ENCODE peak calls at places on chromosomes 4 and X, in five cellular contexts. H is breast epithelium, R is Peyer's patch, Z is pancreas, L is GM23338. M is an unnamed sample.

GRCh38 chr4:168574581-168575295 is 77.9 kb downstream of the PALLD start:
- DNase-seq in H (no peak), R (no peak), Z (no peak), L (no peak), M (no peak)

GRCh38 chr4:100935090-100935489 is 412.2 kb downstream of the PPP3CA start:
- DNase-seq in H (no peak), R (no peak), Z (no peak), L (peak; percentile 14), M (no peak)

GRCh38 chrX:41265615-41266014 is 68.3 kb upstream of the DDX3X start:
- DNase-seq in H (no peak), R (peak; percentile 53), Z (no peak), L (no peak), M (no peak)

GRCh38 chr4:142656178-142656577 is 189.9 kb downstream of the INPP4B start:
- DNase-seq in H (no peak), R (no peak), Z (no peak), L (peak; percentile 54), M (peak; percentile 58)

GRCh38 chrX:74492720-74493201 is 71.5 kb downstream of the SLC16A2 start:
- DNase-seq in H (no peak), R (no peak), Z (no peak), L (peak; percentile 66), M (peak; percentile 85)

GRCh38 chr4:137543198-137543597 is 10.9 kb upstream of the PCDH18 start:
- DNase-seq in H (no peak), R (no peak), Z (no peak), L (peak; percentile 87), M (peak; percentile 78)

GRCh38 chr4:7898385-7898784 is 41.3 kb downstream of the AFAP1 start:
- DNase-seq in H (no peak), R (no peak), Z (no peak), L (no peak), M (no peak)

GRCh38 chr4:100738388-100739165 is 220.8 kb upstream of the EMCN start:
- DNase-seq in H (no peak), R (peak; percentile 68), Z (no peak), L (no peak), M (no peak)

GRCh38 chrX:30965751-30966150 is 76.7 kb upstream of the TAB3 start:
- DNase-seq in H (no peak), R (no peak), Z (no peak), L (no peak), M (no peak)

GRCh38 chrX:8868906-8869305 is 67.7 kb upstream of the FAM9A start:
- DNase-seq in H (no peak), R (no peak), Z (no peak), L (no peak), M (no peak)

GRCh38 chr4:158870282-158871049 is 101.6 kb downstream of the FNIP2 start:
- DNase-seq in H (no peak), R (no peak), Z (no peak), L (peak; percentile 72), M (peak; percentile 84)

GRCh38 chr4:174669278-174669677 is 147.0 kb upstream of the HPGD start:
- DNase-seq in H (no peak), R (no peak), Z (no peak), L (no peak), M (no peak)

GRCh38 chrX:140507982-140508305 is 3.1 kb upstream of the SOX3 start:
- DNase-seq in H (no peak), R (no peak), Z (peak; percentile 44), L (peak; percentile 90), M (peak; percentile 93)

GRCh38 chr4:90318208-90318607 is 191.0 kb downstream of the CCSER1 start:
- DNase-seq in H (no peak), R (no peak), Z (no peak), L (no peak), M (no peak)

GRCh38 chr4:76709454-76709853 is 188.5 kb downstream of the SOWAHB start:
- DNase-seq in H (no peak), R (no peak), Z (no peak), L (no peak), M (no peak)

GRCh38 chr4:52076731-52077130 is 25.6 kb downstream of the SPATA18 start:
- DNase-seq in H (no peak), R (no peak), Z (peak; percentile 48), L (peak; percentile 86), M (peak; percentile 90)

GRCh38 chrX:21374163-21374993 is at the start of gene CNKSR2:
- DNase-seq in H (peak; percentile 48), R (peak; percentile 71), Z (peak; percentile 79), L (peak; percentile 74), M (peak; percentile 93)

GRCh38 chrX:42797646-42798045 is 19.7 kb upstream of the PPP1R2C start:
- DNase-seq in H (no peak), R (no peak), Z (no peak), L (no peak), M (no peak)

GRCh38 chr4:42915484-42915883 is 23.0 kb downstream of the GRXCR1 start:
- DNase-seq in H (no peak), R (no peak), Z (no peak), L (no peak), M (no peak)

GRCh38 chr4:184168406-184169019 is 49.2 kb downstream of the ENPP6 start:
- DNase-seq in H (peak; percentile 63), R (peak; percentile 81), Z (peak; percentile 86), L (peak; percentile 86), M (peak; percentile 95)

GRCh38 chrX:48021026-48021900 is 14.5 kb downstream of the SPACA5 start:
- DNase-seq in H (no peak), R (peak; percentile 83), Z (no peak), L (peak; percentile 71), M (peak; percentile 88)

GRCh38 chr4:185921583-185922555 is 109.9 kb upstream of the SORBS2 start:
- DNase-seq in H (no peak), R (no peak), Z (no peak), L (no peak), M (no peak)

GRCh38 chrX:10109695-10110094 is 47.1 kb upstream of the CLCN4 start:
- DNase-seq in H (no peak), R (peak; percentile 64), Z (no peak), L (no peak), M (no peak)

GRCh38 chrX:55142206-55142918 is 53.5 kb downstream of the PAGE2 start:
- DNase-seq in H (no peak), R (no peak), Z (no peak), L (no peak), M (no peak)

GRCh38 chrX:35890699-35891098 is 28.8 kb upstream of the CFAP47 start:
- DNase-seq in H (no peak), R (peak; percentile 50), Z (no peak), L (peak; percentile 71), M (peak; percentile 68)

GRCh38 chrX:27815209-27815608 is 7.4 kb downstream of the MAGEB10 start:
- DNase-seq in H (no peak), R (no peak), Z (no peak), L (no peak), M (no peak)

GRCh38 chr4:77104405-77105292 is 28.9 kb upstream of the CCNI start:
- DNase-seq in H (peak; percentile 95), R (peak; percentile 69), Z (peak; percentile 86), L (no peak), M (no peak)

GRCh38 chrX:41518127-41518840 is 71.1 kb downstream of the NYX start:
- DNase-seq in H (no peak), R (no peak), Z (no peak), L (no peak), M (no peak)

GRCh38 chrX:103839404-103839803 is 7.3 kb upstream of the RAB9B start:
- DNase-seq in H (no peak), R (no peak), Z (no peak), L (no peak), M (no peak)

GRCh38 chr4:173281001-173281400 is 53.2 kb downstream of the HMGB2 start:
- DNase-seq in H (no peak), R (no peak), Z (no peak), L (no peak), M (no peak)
- H3K36me3 ChIP-seq in H (no peaks in the 10 kb centered on the region), R (no peaks in the 10 kb centered on the region), Z (no peaks in the 10 kb centered on the region), L (peaks cover 23% of the 10 kb centered on the region), M (no peaks in the 10 kb centered on the region)

GRCh38 chr4:86033171-86033570 is 326.7 kb downstream of the MAPK10 start:
- DNase-seq in H (no peak), R (no peak), Z (no peak), L (no peak), M (no peak)
- H3K27ac ChIP-seq in H (peak overlapping the region; percentile 88), R (peak overlapping the region; percentile 12), Z (peak overlapping the region; percentile 42), L (no peak overlapping the region), M (no peak overlapping the region)

GRCh38 chr4:54265366-54265765 is 36.3 kb downstream of the PDGFRA start:
- DNase-seq in H (no peak), R (no peak), Z (no peak), L (no peak), M (no peak)
- H3K36me3 ChIP-seq in H (no peaks in the 10 kb centered on the region), R (no peaks in the 10 kb centered on the region), Z (no peaks in the 10 kb centered on the region), L (no peaks in the 10 kb centered on the region), M (peaks cover 10% of the 10 kb centered on the region)

DNA sequence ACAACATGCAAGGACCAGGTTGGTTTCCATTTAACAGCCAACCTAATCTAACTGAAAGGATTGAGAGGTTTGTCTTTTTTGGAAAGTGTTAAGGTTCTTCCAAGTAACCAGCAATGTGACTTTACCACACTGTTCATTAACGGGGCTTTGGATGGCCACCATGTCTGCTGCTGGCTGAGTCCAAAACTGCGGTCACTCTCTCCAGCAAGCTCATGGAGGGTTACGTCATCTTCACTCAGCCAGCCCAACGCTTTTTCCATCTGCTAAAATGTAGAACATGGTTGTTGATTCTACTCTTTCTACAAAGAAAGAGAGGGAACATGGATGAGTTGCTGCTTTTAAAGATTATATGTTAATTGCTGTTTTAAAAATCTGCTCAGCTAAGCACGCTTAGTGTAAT is 11.0 kb downstream of the PKD2 start:
- DNase-seq in H (no peak), R (no peak), Z (no peak), L (no peak), M (no peak)
- H3K27ac ChIP-seq in H (peak overlapping the region; percentile 78), R (peak overlapping the region; percentile 72), Z (peak overlapping the region; percentile 63), L (peak overlapping the region; percentile 2), M (no peak overlapping the region)

GRCh38 chr4:108624263-108625056 is 4.1 kb downstream of the RPL34 start:
- DNase-seq in H (no peak), R (no peak), Z (no peak), L (no peak), M (no peak)

GRCh38 chr4:108622022-108622421 is 1.6 kb downstream of the RPL34 start:
- DNase-seq in H (no peak), R (no peak), Z (no peak), L (no peak), M (no peak)

GRCh38 chr4:108620933-108621905 is 843 bp downstream of the RPL34 start:
- DNase-seq in H (no peak), R (no peak), Z (no peak), L (no peak), M (no peak)

GRCh38 chr4:108620101-108620932 is at the start of gene RPL34:
- DNase-seq in H (peak; percentile 92), R (peak; percentile 99), Z (peak; percentile 95), L (peak; percentile 97), M (peak; percentile 97)

GRCh38 chr4:108622828-108623227 is 2.5 kb downstream of the RPL34 start:
- DNase-seq in H (no peak), R (no peak), Z (no peak), L (no peak), M (no peak)
- H3K36me3 ChIP-seq in H (no peaks in the 10 kb centered on the region), R (no peaks in the 10 kb centered on the region), Z (peaks cover 3% of the 10 kb centered on the region), L (peaks cover 56% of the 10 kb centered on the region), M (peaks cover 62% of the 10 kb centered on the region)